ENCODE peak calls at places on chromosome 20, in four cellular contexts. Q is transverse colon, B is HCT116, L is endothelial cell of umbilical vein. W is an unnamed sample. For H3K9me3, the result is how much of the 10 kb centered on the place peaks cover.

GRCh38 chr20:25081065-25081729 is 744 bp downstream of the VSX1 start:
- DNase-seq in Q (no peak), B (no peak), L (no peak), W (no peak)

GRCh38 chr20:17650301-17650761 is 31.7 kb downstream of the RRBP1 start:
- DNase-seq in Q (no peak), B (no peak), L (peak), W (peak)

GRCh38 chr20:35395728-35396127 is 16.0 kb downstream of the UQCC1 start:
- DNase-seq in Q (no peak), B (no peak), L (peak), W (no peak)

GRCh38 chr20:7155282-7155681 is 387.8 kb downstream of the BMP2 start:
- DNase-seq in Q (no peak), B (no peak), L (no peak), W (no peak)

GRCh38 chr20:6008254-6008653 is 45.6 kb downstream of the LRRN4 start:
- DNase-seq in Q (peak), B (no peak), L (peak), W (peak)

GRCh38 chr20:51700809-51701285 is 67.3 kb downstream of the ATP9A start:
- DNase-seq in Q (peak), B (peak), L (peak), W (no peak)

GRCh38 chr20:33561981-33562601 is 72.2 kb downstream of the CBFA2T2 start:
- DNase-seq in Q (peak), B (peak), L (peak), W (peak)

GRCh38 chr20:11906626-11907480 is 10.8 kb upstream of the BTBD3 start:
- DNase-seq in Q (no peak), B (no peak), L (no peak), W (no peak)

GRCh38 chr20:59152559-59153354 is 10.9 kb upstream of the ZNF831 start:
- DNase-seq in Q (no peak), B (no peak), L (no peak), W (no peak)

GRCh38 chr20:62656919-62657635 is 14.8 kb downstream of the SLCO4A1 start:
- DNase-seq in Q (no peak), B (no peak), L (no peak), W (no peak)

GRCh38 chr20:31666258-31667042 is 28.7 kb downstream of the COX4I2 start:
- DNase-seq in Q (peak), B (no peak), L (no peak), W (peak)

GRCh38 chr20:36461600-36462439 is 79.5 kb upstream of the MYL9 start:
- DNase-seq in Q (peak), B (no peak), L (peak), W (peak)

GRCh38 chr20:38222231-38222922 is 38.2 kb downstream of the KIAA1755 start:
- DNase-seq in Q (peak), B (peak), L (peak), W (no peak)

GRCh38 chr20:3716195-3716834 is 3.9 kb upstream of the SIGLEC1 start:
- DNase-seq in Q (no peak), B (peak), L (peak), W (no peak)

GRCh38 chr20:45993197-45993951 is 15.3 kb upstream of the MMP9 start:
- DNase-seq in Q (peak), B (peak), L (no peak), W (no peak)

GRCh38 chr20:38878798-38879197 is 47.4 kb upstream of the FAM83D start:
- DNase-seq in Q (no peak), B (no peak), L (no peak), W (no peak)

GRCh38 chr20:13494019-13494418 is 144.7 kb downstream of the TASP1 start:
- DNase-seq in Q (no peak), B (no peak), L (no peak), W (no peak)

GRCh38 chr20:59120919-59121318 is 42.7 kb upstream of the ZNF831 start:
- DNase-seq in Q (no peak), B (no peak), L (no peak), W (no peak)

GRCh38 chr20:13325033-13325432 is 104.0 kb downstream of the ISM1 start:
- DNase-seq in Q (no peak), B (peak), L (peak), W (no peak)

GRCh38 chr20:36865861-36866149 is 10.1 kb upstream of the TLDC2 start:
- DNase-seq in Q (no peak), B (no peak), L (no peak), W (no peak)

GRCh38 chr20:17407550-17407949 is 123.6 kb downstream of the BFSP1 start:
- DNase-seq in Q (no peak), B (no peak), L (no peak), W (no peak)

GRCh38 chr20:8116067-8116811 is 15.8 kb upstream of the PLCB1 start:
- DNase-seq in Q (no peak), B (no peak), L (peak), W (no peak)

GRCh38 chr20:40192529-40192928 is 496.5 kb downstream of the MAFB start:
- DNase-seq in Q (no peak), B (no peak), L (no peak), W (no peak)

GRCh38 chr20:40195742-40196141 is 493.3 kb downstream of the MAFB start:
- DNase-seq in Q (no peak), B (no peak), L (no peak), W (no peak)

GRCh38 chr20:40192083-40192482 is 497.0 kb downstream of the MAFB start:
- DNase-seq in Q (no peak), B (no peak), L (no peak), W (no peak)

GRCh38 chr20:40203032-40203431 is 486.0 kb downstream of the MAFB start:
- DNase-seq in Q (no peak), B (no peak), L (no peak), W (no peak)

GRCh38 chr20:40197744-40198143 is 491.3 kb downstream of the MAFB start:
- DNase-seq in Q (no peak), B (no peak), L (no peak), W (no peak)
- TF ChIP-seq POLR2AphosphoS5 in Q (no peak), B (no peak), L (no peak), W (no peak)

GRCh38 chr20:15848126-15848525 is 725.1 kb downstream of the KIF16B start:
- DNase-seq in Q (no peak), B (no peak), L (no peak), W (no peak)
- H3K9me3 ChIP-seq in Q (under half), B (under half), L (under half), W (under half)

DNA sequence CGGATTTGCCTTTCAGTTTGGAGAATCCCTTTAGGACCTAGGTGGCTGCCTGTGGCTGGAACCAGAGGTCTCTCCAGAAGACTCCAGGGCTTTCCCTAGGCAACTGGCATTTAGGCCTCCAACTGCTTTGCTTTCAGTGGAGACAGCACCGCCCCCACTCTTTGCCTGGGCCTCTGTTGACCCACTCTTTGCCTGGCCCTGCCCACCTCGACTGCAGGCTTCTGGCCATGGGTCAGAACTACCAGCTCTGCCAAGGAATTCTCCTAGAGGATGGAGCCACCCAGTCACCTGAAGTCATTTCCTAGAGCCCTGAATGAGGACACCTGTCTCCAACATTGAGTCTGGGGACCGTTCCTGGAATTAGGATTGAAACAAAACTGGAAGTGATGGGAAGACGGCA is 439.0 kb upstream of the CDH4 start:
- DNase-seq in Q (no peak), B (no peak), L (no peak), W (no peak)
- H3K27ac ChIP-seq in Q (no peak), B (no peak), L (no peak), W (no peak)

DNA sequence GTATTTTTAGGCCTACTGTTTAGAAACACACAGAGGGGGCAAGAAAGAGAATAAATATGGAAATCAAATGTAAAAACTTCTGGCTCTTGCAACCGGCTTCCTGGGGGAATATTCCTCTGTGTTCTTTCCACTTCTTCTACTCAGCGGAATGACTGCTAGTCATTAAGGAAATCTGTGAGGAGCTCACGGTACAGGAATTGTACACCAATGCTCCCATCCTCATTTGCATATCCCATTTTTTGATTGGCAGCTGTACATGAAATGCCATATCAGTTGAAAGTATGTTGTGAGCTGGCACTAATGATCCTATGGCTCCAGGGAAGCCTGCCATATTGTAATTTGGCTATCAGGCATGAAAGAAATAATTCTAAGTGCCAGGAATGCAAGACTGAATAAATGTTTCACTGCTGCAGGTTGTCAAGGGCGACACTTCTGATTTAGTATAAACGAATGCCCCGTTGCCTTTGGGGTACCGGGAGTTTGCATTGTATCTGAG is 207.4 kb downstream of the ZNF217 start:
- DNase-seq in Q (no peak), B (no peak), L (no peak), W (no peak)
- TF ChIP-seq POLR2AphosphoS5 in Q (no peak), B (no peak), L (no peak), W (no peak)